ENCODE peak calls at places on chromosomes 7 and 10, in nine cellular contexts. M is HCT116; D is OCI-LY7; T is esophagus squamous epithelium; W is right lobe of liver; U is CD8-positive, alpha-beta T cell; N is MM.1S; I is Peyer's patch; O is fibroblast of lung. A is an unnamed sample.

GRCh38 chr7:84100866-84101265 is 93.7 kb downstream of the SEMA3A start:
- DNase-seq in N (no peak), T (no peak), U (no peak), W (no peak), M (peak; percentile 21), D (no peak), I (no peak), O (peak; percentile 33), A (no peak)

GRCh38 chr7:47600199-47601118 is 18.5 kb upstream of the TNS3 start:
- DNase-seq in T (no peak), W (no peak), N (peak; percentile 24), I (no peak), M (no peak), O (peak; percentile 84), U (no peak), D (peak; percentile 23), A (no peak)

GRCh38 chr7:142793156-142793555 is 22.4 kb downstream of the PRSS2 start:
- DNase-seq in I (no peak), O (peak; percentile 75), T (no peak), W (no peak), D (no peak), U (no peak), M (no peak), N (no peak), A (no peak)

GRCh38 chr7:151876899-151877777 is at the start of gene PRKAG2:
- DNase-seq in T (peak; percentile 54), O (peak; percentile 15), N (peak; percentile 57), M (no peak), U (peak; percentile 60), I (peak; percentile 80), W (peak; percentile 84), D (no peak), A (peak; percentile 92)

GRCh38 chr7:24611130-24611529 is 37.9 kb downstream of the PALS2 start:
- DNase-seq in M (no peak), N (no peak), T (no peak), W (no peak), O (no peak), I (no peak), U (no peak), D (peak; percentile 5), A (no peak)

GRCh38 chr7:101428093-101428866 is 65.6 kb downstream of the COL26A1 start:
- DNase-seq in T (no peak), I (no peak), N (no peak), W (no peak), D (no peak), U (no peak), O (no peak), M (no peak), A (peak; percentile 4)

GRCh38 chr7:24069751-24070150 is 214.2 kb upstream of the NPY start:
- DNase-seq in N (no peak), I (no peak), W (no peak), U (no peak), O (no peak), D (no peak), T (no peak), M (no peak), A (no peak)

GRCh38 chr10:12387561-12388210 is 38.3 kb downstream of the CAMK1D start:
- DNase-seq in N (no peak), D (no peak), O (no peak), M (no peak), I (no peak), W (peak; percentile 42), U (no peak), T (no peak), A (no peak)

GRCh38 chr10:127908106-127908957 is 1.4 kb downstream of the PTPRE start:
- DNase-seq in M (peak; percentile 87), D (no peak), N (no peak), I (peak; percentile 46), T (no peak), O (peak; percentile 92), U (no peak), W (no peak), A (no peak)

GRCh38 chr10:104090597-104090996 is 4.9 kb upstream of the COL17A1 start:
- DNase-seq in T (no peak), D (no peak), M (no peak), W (no peak), N (no peak), U (no peak), I (no peak), O (peak; percentile 54), A (no peak)

GRCh38 chr10:11048707-11049296 is 31.1 kb downstream of the CELF2 start:
- DNase-seq in N (no peak), W (no peak), T (no peak), D (no peak), O (no peak), U (no peak), I (no peak), M (no peak), A (no peak)

GRCh38 chr10:31749981-31750850 is 178.4 kb downstream of the ARHGAP12 start:
- DNase-seq in I (no peak), W (no peak), O (no peak), D (no peak), N (no peak), M (no peak), T (no peak), U (no peak), A (no peak)

GRCh38 chr7:2270495-2270894 is 28.5 kb downstream of the NUDT1 start:
- DNase-seq in U (no peak), I (no peak), W (no peak), N (no peak), O (no peak), D (no peak), T (no peak), M (no peak), A (no peak)

GRCh38 chr7:2269468-2270460 is 27.7 kb downstream of the NUDT1 start:
- DNase-seq in I (no peak), U (no peak), N (no peak), D (no peak), M (no peak), O (peak; percentile 50), W (no peak), T (no peak), A (no peak)

GRCh38 chr7:2272031-2272430 is 30.0 kb downstream of the NUDT1 start:
- DNase-seq in O (no peak), D (no peak), M (no peak), U (no peak), I (no peak), N (no peak), T (no peak), W (no peak), A (peak; percentile 18)

GRCh38 chr7:2273866-2274265 is 31.8 kb downstream of the NUDT1 start:
- DNase-seq in O (no peak), T (no peak), M (no peak), I (no peak), U (no peak), D (no peak), N (no peak), W (no peak), A (peak; percentile 25)

GRCh38 chr7:2271273-2272026 is 29.4 kb downstream of the NUDT1 start:
- DNase-seq in D (no peak), N (no peak), O (no peak), U (no peak), W (no peak), I (no peak), M (no peak), T (no peak), A (no peak)
- H3K4me3 ChIP-seq in D (no peak overlapping the region), N (no peak overlapping the region), O (no peak overlapping the region), U (no peak overlapping the region), W (no peak overlapping the region), I (no peak overlapping the region), M (no peak overlapping the region), T (no peak overlapping the region), A (no peak overlapping the region)

GRCh38 chr7:98722402-98722801 is 105.3 kb downstream of the NPTX2 start:
- DNase-seq in W (no peak), T (no peak), I (no peak), M (no peak), U (no peak), N (no peak), D (no peak), O (no peak), A (no peak)
- H3K9me3 ChIP-seq in W (no peaks in the 10 kb centered on the region), T (no peaks in the 10 kb centered on the region), I (no peaks in the 10 kb centered on the region), M (no peaks in the 10 kb centered on the region), U (no peaks in the 10 kb centered on the region), N (no peaks in the 10 kb centered on the region), D (no peaks in the 10 kb centered on the region), O (no peaks in the 10 kb centered on the region), A (no peaks in the 10 kb centered on the region)

GRCh38 chr7:30027065-30027456 is 559 bp upstream of the FKBP14 start:
- DNase-seq in T (no peak), I (no peak), W (no peak), D (peak; percentile 61), M (no peak), N (peak; percentile 42), U (peak; percentile 7), O (peak; percentile 76), A (no peak)

GRCh38 chr7:30028749-30029635 is 780 bp downstream of the PLEKHA8 start:
- DNase-seq in D (peak; percentile 70), T (no peak), O (peak; percentile 47), I (no peak), U (peak; percentile 6), M (peak; percentile 12), N (peak; percentile 49), W (no peak), A (peak; percentile 87)

GRCh38 chr7:30027915-30028748 is at the start of gene PLEKHA8:
- DNase-seq in U (peak; percentile 84), I (peak; percentile 95), T (peak; percentile 55), M (peak; percentile 78), W (peak; percentile 92), N (peak; percentile 90), O (peak; percentile 86), D (peak; percentile 94), A (peak; percentile 95)

GRCh38 chr7:30032310-30033125 is 4.3 kb downstream of the PLEKHA8 start:
- DNase-seq in I (no peak), D (peak; percentile 70), N (peak; percentile 88), W (no peak), T (no peak), U (no peak), M (no peak), O (peak; percentile 60), A (no peak)

DNA sequence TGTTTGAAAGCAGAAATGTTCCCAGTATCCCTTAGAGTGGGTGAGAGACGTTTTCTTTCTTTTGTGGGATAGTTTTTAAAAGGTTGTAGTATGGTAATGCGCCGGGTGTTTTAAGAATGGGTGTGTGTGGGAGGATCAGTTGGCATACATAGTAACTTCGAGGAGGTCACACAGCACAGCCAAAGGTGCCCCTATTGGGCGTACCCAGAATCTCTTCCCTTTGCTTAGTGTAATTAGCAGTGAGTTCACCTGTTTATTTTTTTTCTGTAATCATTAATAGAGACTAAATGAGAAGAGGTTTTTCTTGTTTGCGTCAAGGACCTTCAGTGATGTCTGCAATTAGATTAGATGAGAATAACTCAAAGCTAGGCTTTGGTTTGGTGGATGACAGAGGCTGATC is 1.5 kb downstream of the PLEKHA8 start:
- DNase-seq in D (peak; percentile 62), W (no peak), U (no peak), I (no peak), N (peak; percentile 54), T (no peak), M (no peak), O (peak; percentile 21), A (no peak)
- H3K4me3 ChIP-seq in D (peak overlapping the region; percentile 81), W (peak overlapping the region; percentile 88), U (peak overlapping the region; percentile 66), I (peak overlapping the region; percentile 82), N (peak overlapping the region; percentile 76), T (peak overlapping the region; percentile 93), M (peak overlapping the region; percentile 72), O (peak overlapping the region; percentile 84), A (peak overlapping the region; percentile 93)

DNA sequence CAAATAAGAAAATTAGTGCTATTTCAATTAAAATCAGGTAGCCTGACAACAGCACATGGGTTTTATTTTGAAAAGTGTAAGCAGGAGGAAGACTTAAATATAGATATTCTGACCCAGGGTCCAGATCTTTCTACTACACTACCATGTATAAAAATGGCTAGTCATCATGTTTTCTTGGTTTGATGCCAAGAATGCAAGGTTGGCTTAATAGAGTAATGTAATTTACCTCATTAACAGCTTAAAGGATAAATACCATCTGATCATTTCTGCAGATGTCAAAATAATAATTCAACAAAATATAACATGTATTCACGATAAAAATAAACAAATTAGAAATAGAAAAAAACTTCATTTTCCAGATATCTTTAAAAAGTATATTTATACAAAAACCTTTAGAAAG is 39.4 kb downstream of the FRMD4A start:
- DNase-seq in T (no peak), M (no peak), I (no peak), U (no peak), W (no peak), D (no peak), O (no peak), N (no peak), A (no peak)
- H3K9me3 ChIP-seq in T (peaks cover 2% of the 10 kb centered on the region), M (peaks cover 7% of the 10 kb centered on the region), I (no peaks in the 10 kb centered on the region), U (peaks cover 10% of the 10 kb centered on the region), W (no peaks in the 10 kb centered on the region), D (peaks cover 14% of the 10 kb centered on the region), O (no peaks in the 10 kb centered on the region), N (no peaks in the 10 kb centered on the region), A (peaks cover 2% of the 10 kb centered on the region)